ENCODE peak calls at places on chromosomes 16 and 17, in nine cellular contexts. X is tibial artery; B is heart left ventricle; J is SK-N-MC; I is breast epithelium; K is MM.1S; Z is transverse colon; T is spleen; P is CD8-positive, alpha-beta memory T cell. D is an unnamed sample. For H3K9me3, the result is how much of the 10 kb centered on the place peaks cover.

GRCh38 chr16:9827062-9827752 is 355.0 kb downstream of the GRIN2A start:
- DNase-seq in T (no peak), Z (no peak), I (no peak), B (no peak), X (no peak), J (no peak), P (no peak), K (no peak), D (no peak)

GRCh38 chr17:76946111-76946771 is 78.0 kb downstream of the MGAT5B start:
- DNase-seq in P (no peak), B (no peak), T (no peak), Z (no peak), J (no peak), K (no peak), I (no peak), X (no peak), D (peak)

GRCh38 chr17:49494937-49495841 is at the start of gene NGFR:
- DNase-seq in K (peak), Z (peak), X (no peak), I (no peak), J (no peak), T (peak), P (peak), B (peak), D (no peak)

GRCh38 chr17:77645441-77646430 is 312.8 kb upstream of the TNRC6C start:
- DNase-seq in P (peak), B (no peak), X (no peak), K (no peak), Z (no peak), J (no peak), I (no peak), T (peak), D (no peak)

GRCh38 chr17:279776-280175 is 72.8 kb downstream of the RPH3AL start:
- DNase-seq in K (no peak), Z (no peak), P (no peak), X (no peak), I (no peak), T (no peak), B (peak), J (peak), D (no peak)

GRCh38 chr17:29378495-29378894 is 11.7 kb upstream of the TAOK1 start:
- DNase-seq in Z (no peak), T (no peak), P (no peak), J (no peak), I (no peak), X (no peak), B (no peak), K (no peak), D (no peak)

GRCh38 chr16:14309001-14309886 is 238.1 kb downstream of the MRTFB start:
- DNase-seq in Z (no peak), K (no peak), P (no peak), B (no peak), I (peak), J (no peak), T (peak), X (no peak), D (no peak)

GRCh38 chr16:50991436-50991835 is 159.6 kb downstream of the SALL1 start:
- DNase-seq in P (no peak), B (no peak), X (no peak), J (no peak), K (no peak), Z (no peak), I (no peak), T (no peak), D (no peak)

GRCh38 chr16:46853713-46854443 is 22.9 kb upstream of the C16orf87 start:
- DNase-seq in B (peak), J (no peak), T (peak), Z (peak), K (peak), I (peak), X (peak), P (peak), D (peak)

GRCh38 chr17:18160128-18160856 is 23.3 kb upstream of the ALKBH5 start:
- DNase-seq in P (no peak), T (no peak), B (no peak), I (no peak), J (no peak), K (no peak), X (no peak), Z (no peak), D (no peak)

GRCh38 chr16:1993731-1994131 is 4.0 kb downstream of the SYNGR3 start:
- DNase-seq in J (no peak), I (no peak), T (peak), K (no peak), B (no peak), P (no peak), X (no peak), Z (no peak), D (no peak)

GRCh38 chr16:29984137-29984763 is 10.6 kb downstream of the TAOK2 start:
- DNase-seq in I (no peak), T (peak), P (no peak), J (no peak), Z (no peak), K (no peak), X (no peak), B (peak), D (no peak)

GRCh38 chr17:17146791-17147406 is 59.2 kb downstream of the PLD6 start:
- DNase-seq in Z (peak), K (peak), J (no peak), P (no peak), X (no peak), B (no peak), I (no peak), T (no peak), D (no peak)

GRCh38 chr17:17495448-17496188 is 577 bp downstream of the RASD1 start:
- DNase-seq in Z (peak), P (no peak), J (no peak), I (no peak), B (no peak), K (no peak), T (peak), X (peak), D (peak)

GRCh38 chr17:258045-258734 is 76.7 kb upstream of the DOC2B start:
- DNase-seq in B (no peak), Z (no peak), P (no peak), I (no peak), X (no peak), J (no peak), K (no peak), T (peak), D (no peak)

GRCh38 chr17:74213897-74214386 is 571 bp downstream of the TTYH2 start:
- DNase-seq in K (no peak), X (peak), Z (peak), I (no peak), J (no peak), P (no peak), T (peak), B (peak), D (peak)

GRCh38 chr17:4032738-4033137 is 68.5 kb upstream of the ATP2A3 start:
- DNase-seq in T (no peak), I (no peak), Z (no peak), B (no peak), J (no peak), K (no peak), P (no peak), X (no peak), D (no peak)

GRCh38 chr17:4032245-4032644 is 68.0 kb upstream of the ATP2A3 start:
- DNase-seq in I (no peak), P (no peak), B (no peak), Z (no peak), K (no peak), X (no peak), T (no peak), J (no peak), D (no peak)

GRCh38 chr17:4026255-4026654 is 62.0 kb upstream of the ATP2A3 start:
- DNase-seq in B (no peak), I (no peak), T (no peak), P (no peak), X (no peak), K (no peak), Z (no peak), J (no peak), D (no peak)

GRCh38 chr17:4023220-4023619 is 59.0 kb upstream of the ATP2A3 start:
- DNase-seq in P (no peak), B (no peak), K (no peak), J (no peak), I (no peak), X (no peak), Z (no peak), T (no peak), D (no peak)

GRCh38 chr17:4028436-4028835 is 64.2 kb upstream of the ATP2A3 start:
- DNase-seq in I (no peak), K (no peak), J (no peak), T (no peak), Z (no peak), B (no peak), X (no peak), P (no peak), D (no peak)
- H3K9me3 ChIP-seq in I (under half), K (under half), J (under half), T (half or more), Z (under half), B (under half), X (under half), P (under half), D (under half)

DNA sequence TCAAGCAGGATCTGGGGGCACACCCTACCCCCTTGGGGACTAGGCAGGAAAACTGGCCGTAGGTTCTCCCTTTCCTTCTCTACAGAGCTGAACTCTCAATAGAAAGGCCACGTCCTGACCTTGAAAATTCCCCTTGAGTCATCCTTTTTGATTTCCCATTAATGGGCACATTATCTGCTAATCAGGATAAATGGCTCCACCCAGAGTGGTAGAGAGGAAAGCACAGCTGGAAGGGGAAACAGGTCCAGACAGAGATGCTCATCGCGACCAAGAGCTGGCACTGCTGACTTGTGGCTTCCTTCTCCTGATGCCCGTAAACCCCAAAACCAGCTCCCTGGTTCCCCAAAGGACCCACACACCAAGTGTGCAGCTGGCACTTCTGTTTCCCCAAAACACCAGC is 206.5 kb upstream of the CDH5 start:
- DNase-seq in B (no peak), J (no peak), P (no peak), I (no peak), K (no peak), X (no peak), Z (no peak), T (no peak), D (no peak)
- H3K9me3 ChIP-seq in B (under half), J (under half), P (under half), I (under half), K (under half), X (under half), Z (under half), T (under half), D (under half)

GRCh38 chr16:27492588-27492979 is 57.1 kb downstream of the GTF3C1 start:
- DNase-seq in P (no peak), X (no peak), J (no peak), B (no peak), I (no peak), Z (no peak), T (peak), K (no peak), D (no peak)
- H3K9me3 ChIP-seq in P (under half), X (under half), J (under half), B (under half), I (under half), Z (under half), T (under half), K (under half), D (under half)

GRCh38 chr16:48597563-48598392 is 12.2 kb downstream of the N4BP1 start:
- DNase-seq in J (no peak), B (no peak), I (no peak), X (no peak), P (no peak), T (no peak), K (no peak), Z (no peak), D (no peak)
- H3K9me3 ChIP-seq in J (under half), B (under half), I (under half), X (under half), P (under half), T (under half), K (under half), Z (under half), D (under half)

GRCh38 chr16:35565626-35566025 is 2106.2 kb downstream of the TP53TG3F start:
- DNase-seq in J (no peak), Z (no peak), K (no peak), I (no peak), B (no peak), P (no peak), T (no peak), X (no peak), D (no peak)
- H3K9me3 ChIP-seq in J (under half), Z (under half), K (under half), I (under half), B (under half), P (under half), T (half or more), X (under half), D (under half)

GRCh38 chr16:64459821-64460220 is 662.0 kb downstream of the CDH11 start:
- DNase-seq in T (no peak), I (no peak), Z (no peak), K (no peak), B (peak), J (no peak), X (no peak), P (no peak), D (no peak)
- H3K9me3 ChIP-seq in T (under half), I (under half), Z (under half), K (under half), B (under half), J (under half), X (under half), P (under half), D (under half)

GRCh38 chr17:83191388-83192160 is 112.2 kb downstream of the METRNL start:
- DNase-seq in X (peak), J (no peak), P (no peak), I (peak), T (peak), B (peak), Z (no peak), K (no peak), D (peak)
- H3K9me3 ChIP-seq in X (under half), J (under half), P (under half), I (under half), T (under half), B (under half), Z (under half), K (under half), D (under half)

GRCh38 chr17:21677911-21678310 is 14.4 kb upstream of the KCNJ18 start:
- DNase-seq in J (no peak), I (no peak), X (no peak), K (no peak), T (peak), Z (no peak), P (no peak), B (no peak), D (no peak)

GRCh38 chr17:21677126-21677910 is 15.0 kb upstream of the KCNJ18 start:
- DNase-seq in K (no peak), J (no peak), T (peak), Z (no peak), B (no peak), I (no peak), P (no peak), X (no peak), D (peak)

GRCh38 chr17:21678451-21679081 is 13.8 kb upstream of the KCNJ18 start:
- DNase-seq in I (no peak), P (no peak), X (no peak), J (no peak), T (peak), B (no peak), K (no peak), Z (no peak), D (peak)

GRCh38 chr17:21676281-21677111 is 15.8 kb upstream of the KCNJ18 start:
- DNase-seq in P (no peak), Z (no peak), I (no peak), X (no peak), J (no peak), T (peak), B (no peak), K (no peak), D (no peak)

DNA sequence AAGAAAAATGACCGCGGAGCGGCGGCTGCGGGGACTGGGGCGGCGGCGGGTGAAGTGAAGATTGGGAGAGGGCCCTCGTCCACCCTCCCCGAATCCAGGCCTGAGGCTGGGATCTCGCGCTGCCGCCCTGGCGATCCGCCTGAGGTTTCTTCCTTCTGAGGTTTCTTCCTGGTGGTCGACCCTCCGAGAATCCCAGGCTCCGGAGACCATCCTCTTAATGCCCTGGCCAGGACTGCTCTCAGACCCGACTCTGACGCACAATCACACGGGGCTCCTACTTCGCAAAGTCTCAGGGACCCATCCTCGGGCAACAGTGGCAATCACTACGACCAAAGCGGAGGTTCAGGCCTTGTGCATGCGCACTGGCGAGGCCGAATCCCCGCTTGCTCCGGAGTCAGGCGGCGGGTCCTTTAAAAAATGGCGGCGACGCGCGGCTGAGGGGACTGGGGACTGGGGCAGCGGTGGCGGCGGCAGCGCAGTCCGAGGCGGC is 18.0 kb upstream of the KCNJ18 start:
- DNase-seq in I (no peak), B (no peak), X (no peak), J (no peak), P (no peak), Z (no peak), T (peak), K (no peak), D (peak)
- H3K9me3 ChIP-seq in I (under half), B (under half), X (under half), J (under half), P (under half), Z (under half), T (under half), K (under half), D (under half)

D was measured in left lung.